ENCODE peak calls at places on chromosomes 16 and 17, in ten cellular contexts. G, L, D, A, Z, C, N, F, S and Q are unnamed samples.

GRCh38 chr17:933168-934083 is 46.1 kb downstream of the NXN start:
- DNase-seq in C (peak), D (no peak), G (peak), S (no peak), Z (peak), F (peak), A (no peak), L (peak), N (peak), Q (peak)

GRCh38 chr16:88991813-88992350 is 14.9 kb upstream of the CBFA2T3 start:
- DNase-seq in N (peak), L (no peak), A (no peak), G (no peak), D (no peak), S (peak), F (no peak), Z (no peak), C (no peak), Q (no peak)

GRCh38 chr16:48687421-48688038 is 77.5 kb upstream of the N4BP1 start:
- DNase-seq in S (peak), D (peak), F (peak), L (peak), Z (peak), A (no peak), C (peak), N (peak), G (peak), Q (peak)

GRCh38 chr17:27356091-27356705 is 62.3 kb downstream of the WSB1 start:
- DNase-seq in G (no peak), C (no peak), S (no peak), L (no peak), D (no peak), F (no peak), N (no peak), Z (peak), A (no peak), Q (no peak)

GRCh38 chr17:6465206-6466003 is 21.1 kb downstream of the PIMREG start:
- DNase-seq in Z (no peak), N (no peak), A (no peak), D (no peak), F (no peak), L (no peak), G (no peak), C (no peak), S (no peak), Q (no peak)

GRCh38 chr16:73890524-73891500 is 405.8 kb upstream of the PSMD7 start:
- DNase-seq in C (no peak), Z (peak), L (no peak), S (peak), G (no peak), F (peak), N (no peak), D (no peak), A (no peak), Q (no peak)

GRCh38 chr17:58728831-58729230 is 26.8 kb upstream of the PPM1E start:
- DNase-seq in A (no peak), C (no peak), N (peak), F (no peak), L (no peak), D (no peak), S (no peak), Z (peak), G (no peak), Q (no peak)

GRCh38 chr17:62998665-62999393 is 32.8 kb downstream of the TANC2 start:
- DNase-seq in G (no peak), Z (no peak), D (no peak), A (no peak), S (no peak), N (no peak), L (peak), F (no peak), C (no peak), Q (no peak)

GRCh38 chr16:9854665-9855064 is 327.6 kb downstream of the GRIN2A start:
- DNase-seq in C (no peak), F (no peak), A (no peak), N (peak), G (no peak), L (peak), S (no peak), D (no peak), Z (no peak), Q (no peak)

GRCh38 chr17:163514-164103 is 17.8 kb downstream of the DOC2B start:
- DNase-seq in A (no peak), N (peak), G (no peak), Z (no peak), L (no peak), S (no peak), F (peak), C (no peak), D (no peak), Q (no peak)

GRCh38 chr16:11576427-11577289 is 10.1 kb downstream of the LITAF start:
- DNase-seq in D (no peak), Z (no peak), A (no peak), G (no peak), F (no peak), C (peak), N (no peak), S (peak), L (no peak), Q (no peak)

DNA sequence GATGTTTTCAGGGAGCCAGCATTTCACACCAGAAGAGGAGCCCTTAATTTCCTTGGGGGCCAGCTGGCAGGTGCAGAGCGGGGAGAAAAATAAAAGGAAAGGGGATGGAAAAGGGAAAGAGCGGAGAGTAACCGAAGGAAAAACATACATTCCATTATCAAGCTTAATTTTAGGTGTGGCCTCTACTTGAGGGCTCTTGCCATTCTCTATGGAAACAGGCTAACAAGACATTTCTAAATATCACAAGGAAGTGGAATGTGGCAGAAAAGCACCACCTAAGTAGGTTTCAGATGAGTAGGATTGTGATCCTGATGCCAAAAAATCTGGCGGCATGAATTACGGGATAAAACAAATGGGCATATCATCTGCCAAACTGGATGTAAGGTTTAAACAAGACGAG is 970 bp upstream of the DYNC1LI2 start:
- DNase-seq in N (no peak), D (no peak), Z (no peak), G (peak), L (no peak), C (no peak), S (no peak), F (no peak), A (no peak), Q (no peak)
- H3K4me3 ChIP-seq in N (peak), D (no peak), Z (peak), G (no peak), L (no peak), C (no peak), S (no peak), F (no peak), A (peak), Q (no peak)

GRCh38 chr17:79798296-79799173 is 1.7 kb upstream of the CBX8 start:
- DNase-seq in C (no peak), G (no peak), L (peak), F (peak), S (no peak), D (no peak), N (peak), Z (peak), A (no peak), Q (no peak)
- H3K4me3 ChIP-seq in C (no peak), G (no peak), L (peak), F (peak), S (peak), D (peak), N (peak), Z (peak), A (peak), Q (peak)

GRCh38 chr17:81000631-81001357 is 9.2 kb downstream of the CHMP6 start:
- DNase-seq in Z (no peak), A (no peak), S (no peak), D (peak), N (no peak), G (no peak), L (no peak), C (peak), F (peak), Q (no peak)

GRCh38 chr17:81002409-81003361 is 11.0 kb downstream of the CHMP6 start:
- DNase-seq in F (peak), C (peak), Z (peak), D (peak), N (peak), S (no peak), A (no peak), G (no peak), L (peak), Q (no peak)

GRCh38 chr17:81004336-81005015 is 12.8 kb downstream of the CHMP6 start:
- DNase-seq in L (no peak), Z (no peak), A (no peak), N (peak), D (no peak), S (no peak), F (peak), G (no peak), C (no peak), Q (no peak)

GRCh38 chr17:81002013-81002384 is 10.4 kb downstream of the CHMP6 start:
- DNase-seq in N (no peak), S (no peak), F (peak), G (no peak), A (no peak), D (no peak), Z (no peak), C (no peak), L (no peak), Q (no peak)

DNA sequence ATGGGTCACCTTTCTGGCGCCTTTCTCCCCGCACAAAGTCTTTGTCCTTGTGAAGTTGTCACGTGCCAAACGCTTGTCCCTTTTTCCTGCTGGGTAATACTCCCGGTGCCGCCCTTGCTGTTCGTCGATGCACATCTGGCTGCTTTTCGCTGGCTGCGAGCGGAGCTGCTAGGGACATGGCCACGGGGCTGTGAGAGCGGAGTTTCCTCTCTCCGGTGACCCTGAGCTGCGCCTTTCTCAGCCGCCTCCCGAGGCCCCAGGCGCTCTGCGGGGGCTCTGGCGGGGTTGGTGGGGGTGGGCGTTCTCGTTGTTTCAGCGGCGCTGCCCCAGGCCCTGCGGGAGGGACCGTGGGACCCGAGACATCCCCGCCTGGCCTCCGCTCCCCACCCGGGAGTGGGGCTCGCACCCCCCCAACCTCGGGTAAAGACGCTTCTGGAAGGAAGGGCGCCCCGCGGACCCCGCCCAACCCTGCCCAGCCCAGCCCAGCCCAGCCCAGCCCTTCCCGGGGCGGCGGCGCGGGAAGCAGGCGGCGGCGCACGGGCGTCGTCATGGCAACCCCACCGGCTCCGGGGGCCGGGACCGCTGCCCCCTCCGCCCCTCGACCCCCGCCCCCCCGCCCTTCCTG is 12.2 kb downstream of the CHMP6 start:
- DNase-seq in F (peak), S (no peak), N (peak), D (peak), C (no peak), A (no peak), L (no peak), Z (peak), G (no peak), Q (no peak)
- H3K4me3 ChIP-seq in F (peak), S (no peak), N (no peak), D (peak), C (no peak), A (peak), L (peak), Z (peak), G (no peak), Q (no peak)

DNA sequence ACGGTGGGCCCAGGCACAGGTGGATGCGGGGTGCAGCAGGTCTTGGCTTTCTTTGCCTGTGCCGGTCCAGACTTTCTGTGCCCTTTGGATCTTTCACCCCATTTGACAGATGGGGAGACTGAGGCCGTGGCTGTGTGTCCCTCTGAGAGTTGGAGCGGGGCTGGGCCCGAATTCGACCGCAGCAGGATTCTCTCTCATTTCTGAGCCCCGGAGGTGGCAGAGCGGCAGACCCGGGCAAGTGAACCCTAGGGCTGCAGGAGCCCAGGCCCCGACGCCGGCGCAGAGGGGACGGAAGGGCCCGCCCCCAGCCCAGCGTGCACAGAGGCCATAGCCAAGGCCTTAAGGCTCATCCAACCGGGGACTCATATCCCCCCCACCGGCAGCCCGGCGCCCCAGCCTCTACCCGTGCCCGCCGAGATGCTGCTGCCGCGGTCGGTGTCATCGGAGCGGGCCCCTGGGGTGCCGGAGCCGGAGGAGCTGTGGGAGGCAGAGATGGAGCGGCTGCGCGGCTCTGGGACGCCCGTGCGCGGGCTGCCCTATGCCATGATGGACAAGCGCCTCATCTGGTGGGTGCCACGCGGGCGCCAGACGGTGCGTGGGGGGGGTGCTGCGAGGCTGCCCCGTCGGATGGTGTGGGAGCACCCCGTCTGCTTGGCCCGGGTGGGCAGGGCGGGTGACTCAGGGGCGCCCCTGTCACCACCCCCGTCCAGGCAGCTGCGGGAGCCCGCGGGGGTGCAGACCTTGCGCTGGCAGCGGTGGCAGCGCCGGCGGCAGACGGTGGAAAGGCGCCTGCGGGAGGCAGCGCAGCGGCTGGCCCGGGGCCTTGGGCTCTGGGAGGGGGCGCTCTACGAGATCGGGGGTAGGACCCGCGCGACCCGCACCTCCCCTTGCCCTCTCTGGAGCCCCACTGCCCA is 858 bp downstream of the TMC8 start:
- DNase-seq in A (peak), S (peak), C (no peak), L (no peak), G (no peak), F (peak), Z (no peak), N (peak), D (no peak), Q (no peak)
- H3K4me3 ChIP-seq in A (peak), S (peak), C (no peak), L (no peak), G (peak), F (peak), Z (peak), N (no peak), D (peak), Q (peak)

GRCh38 chr16:12876778-12877177 is 24.6 kb upstream of the SHISA9 start:
- DNase-seq in L (no peak), D (no peak), F (no peak), N (no peak), C (no peak), A (no peak), G (no peak), Z (no peak), S (no peak), Q (no peak)
- H3K4me3 ChIP-seq in L (no peak), D (no peak), F (no peak), N (no peak), C (no peak), A (no peak), G (no peak), Z (no peak), S (no peak), Q (no peak)

GRCh38 chr17:48036693-48037035 is 933 bp downstream of the COPZ2 start:
- DNase-seq in Z (no peak), L (no peak), D (no peak), A (no peak), N (no peak), G (no peak), F (no peak), C (no peak), S (no peak), Q (no peak)
- H3K4me3 ChIP-seq in Z (peak), L (peak), D (peak), A (peak), N (peak), G (no peak), F (peak), C (no peak), S (no peak), Q (peak)

DNA sequence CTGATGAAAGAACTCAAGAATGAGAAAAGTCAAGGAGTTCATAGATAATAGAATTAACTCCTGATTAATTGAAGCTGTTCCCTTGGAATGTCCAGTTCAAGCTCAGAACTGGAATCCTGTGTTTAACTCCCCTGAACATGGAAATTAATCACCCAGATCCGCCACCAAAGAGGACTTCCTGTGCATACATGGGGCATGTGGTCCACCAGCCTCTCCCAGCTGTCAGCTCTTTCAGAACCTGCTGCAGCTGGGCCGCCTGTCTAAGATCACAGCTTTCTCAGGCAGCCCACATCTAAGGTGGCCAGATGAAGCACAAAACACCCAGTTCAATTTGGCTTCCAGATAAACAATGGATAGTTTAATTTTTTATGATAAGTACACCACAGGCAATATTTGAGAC is 203.7 kb upstream of the COX10 start:
- DNase-seq in N (no peak), A (no peak), S (no peak), D (no peak), C (no peak), L (no peak), Z (no peak), F (no peak), G (no peak), Q (no peak)
- H3K4me3 ChIP-seq in N (no peak), A (no peak), S (no peak), D (no peak), C (no peak), L (no peak), Z (no peak), F (no peak), G (no peak), Q (no peak)

DNA sequence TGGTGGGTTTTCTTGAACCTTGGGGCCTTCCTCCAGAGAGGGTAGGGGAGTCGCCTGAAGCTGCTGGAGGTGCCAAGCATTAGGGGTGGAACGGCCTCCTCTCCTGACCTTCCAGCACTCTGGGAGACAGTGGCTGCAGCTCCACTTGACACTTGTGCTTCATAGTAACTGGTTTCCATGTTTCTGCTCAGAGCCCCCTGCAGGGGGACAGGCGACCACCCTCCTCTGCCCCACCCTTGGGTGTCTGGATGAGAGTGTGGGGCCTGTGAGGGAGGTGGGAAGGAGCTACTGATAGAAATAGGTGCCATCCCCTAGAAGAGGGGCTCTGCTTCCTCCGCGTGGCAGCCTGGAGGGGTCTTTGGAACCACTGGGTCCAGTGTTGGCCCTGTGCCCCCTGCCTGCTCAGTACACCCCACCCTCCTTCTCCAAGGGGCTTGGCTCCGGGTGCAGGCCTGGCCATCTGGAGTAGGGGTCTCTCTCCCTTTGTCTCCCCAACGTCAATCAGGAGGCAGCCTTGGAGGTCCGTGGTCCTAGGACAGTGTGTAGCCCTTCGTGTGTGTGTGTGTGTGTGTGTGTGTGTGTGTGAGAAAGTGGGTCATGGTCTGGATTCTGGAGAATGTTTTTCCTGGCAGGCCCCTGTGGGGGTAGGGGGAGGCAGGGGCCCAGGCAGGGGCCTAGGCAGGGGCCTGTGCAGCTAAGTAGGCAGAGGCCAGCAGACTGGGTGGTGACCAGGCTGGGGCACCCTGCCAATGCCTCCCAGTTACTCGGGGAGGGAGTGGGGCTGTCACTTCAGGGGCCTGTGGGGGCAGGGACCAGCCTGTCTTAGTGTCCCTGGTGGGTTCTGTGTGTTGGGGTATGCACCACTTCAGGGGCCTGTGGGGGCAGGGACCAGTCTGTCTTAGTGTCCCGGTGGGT is 4.9 kb downstream of the LASP1 start:
- DNase-seq in S (no peak), G (no peak), F (no peak), A (peak), C (no peak), L (peak), Z (no peak), D (no peak), N (peak), Q (no peak)
- H3K4me3 ChIP-seq in S (peak), G (no peak), F (no peak), A (peak), C (no peak), L (peak), Z (no peak), D (no peak), N (peak), Q (no peak)